ENCODE peak calls at places on chromosomes 1 and 21, in six cellular contexts. Z is IMR-90, O is mesendoderm, Y is H9, E is H1, T is mesenchymal stem cell. G is an unnamed sample.

GRCh38 chr1:178055779-178056471 is 38.0 kb upstream of the RASAL2 start:
- DNase-seq in O (peak; percentile 37), Y (no peak), Z (peak; percentile 25), T (peak; percentile 63), E (no peak), G (no peak)

GRCh38 chr1:54274881-54275280 is 74.9 kb downstream of the MRPL37 start:
- DNase-seq in E (no peak), T (no peak), O (no peak), Z (no peak), Y (no peak), G (no peak)

GRCh38 chr1:106677181-106677580 is 379.3 kb upstream of the PRMT6 start:
- DNase-seq in Y (no peak), T (no peak), Z (no peak), O (no peak), E (no peak), G (no peak)

GRCh38 chr1:201461783-201462441 is 7.1 kb downstream of the PHLDA3 start:
- DNase-seq in E (no peak), O (no peak), Z (peak; percentile 99), T (peak; percentile 99), Y (no peak), G (no peak)

GRCh38 chr1:94755675-94756074 is 64.5 kb upstream of the SLC44A3 start:
- DNase-seq in T (peak; percentile 97), E (no peak), Z (peak; percentile 99), Y (no peak), O (peak; percentile 88), G (no peak)

GRCh38 chr1:91850708-91851107 is 35.2 kb downstream of the TGFBR3 start:
- DNase-seq in O (no peak), T (no peak), E (no peak), Y (no peak), Z (no peak), G (no peak)

GRCh38 chr1:153599847-153600246 is 13.1 kb downstream of the S100A16 start:
- DNase-seq in O (no peak), E (no peak), Z (no peak), T (no peak), Y (no peak), G (no peak)

GRCh38 chr1:64842244-64842643 is 97.4 kb downstream of the RAVER2 start:
- DNase-seq in E (no peak), O (no peak), Y (no peak), Z (no peak), T (no peak), G (no peak)

GRCh38 chr1:1577367-1578011 is 2.8 kb upstream of the SSU72 start:
- DNase-seq in E (no peak), T (no peak), Y (no peak), Z (no peak), O (no peak), G (no peak)

GRCh38 chr1:230754831-230755230 is 7.6 kb downstream of the CAPN9 start:
- DNase-seq in E (no peak), O (no peak), Z (peak; percentile 66), Y (no peak), T (peak; percentile 68), G (no peak)

GRCh38 chr1:43225168-43225567 is 44.6 kb upstream of the TMEM125 start:
- DNase-seq in Y (no peak), E (no peak), O (no peak), Z (no peak), T (peak; percentile 38), G (no peak)

GRCh38 chr21:34037446-34037845 is 35.9 kb upstream of the MRPS6 start:
- DNase-seq in O (no peak), T (peak; percentile 42), Z (peak; percentile 75), Y (no peak), E (no peak), G (no peak)

GRCh38 chr1:157626099-157626498 is 28.2 kb upstream of the FCRL4 start:
- DNase-seq in E (peak; percentile 21), Z (no peak), Y (peak; percentile 70), T (no peak), O (peak; percentile 85), G (no peak)

GRCh38 chr1:151502859-151503509 is 8.2 kb upstream of the CGN start:
- DNase-seq in T (no peak), O (no peak), E (no peak), Z (no peak), Y (no peak), G (no peak)

GRCh38 chr1:27571439-27572018 is 32.4 kb downstream of the AHDC1 start:
- DNase-seq in O (peak; percentile 78), E (no peak), Z (no peak), Y (no peak), T (peak; percentile 45), G (no peak)
- H4K8ac ChIP-seq in O (no peak overlapping the region), E (no peak overlapping the region), Z (no peak overlapping the region), Y (no peak overlapping the region), T (peak overlapping the region; percentile 73), G (no peak overlapping the region)

GRCh38 chr21:35428489-35428888 is 379.4 kb upstream of the RUNX1 start:
- DNase-seq in Z (no peak), Y (no peak), T (peak; percentile 47), E (no peak), O (peak; percentile 94), G (no peak)
- H4K8ac ChIP-seq in Z (no peak overlapping the region), Y (no peak overlapping the region), T (no peak overlapping the region), E (no peak overlapping the region), O (no peak overlapping the region), G (no peak overlapping the region)

DNA sequence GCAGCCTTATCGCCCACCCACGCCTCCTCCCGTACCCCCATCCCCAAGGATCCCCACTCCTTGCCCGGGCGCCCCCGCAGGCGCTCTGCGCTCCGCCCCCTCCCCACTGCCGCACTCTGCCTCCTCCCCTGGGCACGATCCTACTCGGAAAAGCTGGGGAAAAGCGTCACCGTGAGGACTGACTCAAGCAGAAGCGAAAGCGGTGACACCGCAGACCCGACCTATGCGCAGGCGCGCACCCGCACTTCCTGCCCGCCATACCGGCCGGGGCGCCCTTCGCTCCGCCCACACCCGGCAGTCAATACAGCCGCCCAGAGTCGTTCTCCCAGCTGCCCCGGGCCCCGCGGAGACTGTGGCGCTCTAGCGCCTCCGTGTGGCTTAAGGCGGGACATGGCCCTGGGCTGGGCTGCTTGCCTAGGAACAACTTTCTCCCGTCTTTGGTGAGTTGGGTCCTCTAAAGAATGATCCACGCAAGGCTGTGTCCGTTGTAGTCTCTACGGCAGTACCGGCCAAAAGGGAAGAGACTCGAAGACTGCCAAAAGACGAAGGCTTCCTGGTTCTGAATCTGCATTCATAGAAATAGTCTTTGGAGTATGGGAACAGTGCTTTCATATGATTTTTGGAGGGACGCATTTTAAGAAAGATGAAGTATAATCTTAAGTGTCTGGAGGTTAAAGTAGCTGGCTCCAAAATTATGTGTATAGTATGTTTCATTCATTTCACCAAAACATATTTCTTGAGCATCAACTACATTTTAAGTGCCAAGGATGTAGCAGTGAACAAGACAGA is at the start of gene OMA1:
- DNase-seq in O (peak; percentile 98), T (peak; percentile 97), Z (peak; percentile 98), Y (peak; percentile 99), E (peak; percentile 94), G (peak; percentile 95)
- H4K8ac ChIP-seq in O (no peak within 1 kb of the TSS), T (peak within 1 kb of the TSS; percentile 85), Z (peak within 1 kb of the TSS; percentile 91), Y (no peak within 1 kb of the TSS), E (peak within 1 kb of the TSS; percentile 43), G (no peak within 1 kb of the TSS)

DNA sequence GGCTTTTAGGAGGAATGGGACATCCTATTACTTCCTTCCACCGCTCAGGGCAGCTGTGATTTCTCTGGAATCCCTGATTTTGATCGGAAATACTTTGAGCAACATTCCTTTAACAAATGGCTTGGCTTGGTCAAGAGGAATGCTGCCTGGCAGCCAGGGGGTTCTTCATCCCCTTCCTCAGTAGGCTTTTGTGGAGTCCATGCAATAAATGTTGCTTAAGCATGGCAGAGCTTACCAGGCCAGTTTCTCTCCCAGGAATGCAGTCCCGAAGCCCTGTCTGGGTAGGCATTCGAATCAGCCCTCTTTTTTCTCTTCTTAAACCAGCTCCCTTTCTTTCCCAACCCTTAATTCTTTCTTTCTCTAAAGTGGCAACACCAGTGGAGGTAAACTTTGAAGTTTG is 177.1 kb upstream of the KIAA0040 start:
- DNase-seq in T (no peak), Z (no peak), E (no peak), O (peak; percentile 43), Y (no peak), G (no peak)
- H4K8ac ChIP-seq in T (no peak overlapping the region), Z (no peak overlapping the region), E (no peak overlapping the region), O (no peak overlapping the region), Y (no peak overlapping the region), G (no peak overlapping the region)

DNA sequence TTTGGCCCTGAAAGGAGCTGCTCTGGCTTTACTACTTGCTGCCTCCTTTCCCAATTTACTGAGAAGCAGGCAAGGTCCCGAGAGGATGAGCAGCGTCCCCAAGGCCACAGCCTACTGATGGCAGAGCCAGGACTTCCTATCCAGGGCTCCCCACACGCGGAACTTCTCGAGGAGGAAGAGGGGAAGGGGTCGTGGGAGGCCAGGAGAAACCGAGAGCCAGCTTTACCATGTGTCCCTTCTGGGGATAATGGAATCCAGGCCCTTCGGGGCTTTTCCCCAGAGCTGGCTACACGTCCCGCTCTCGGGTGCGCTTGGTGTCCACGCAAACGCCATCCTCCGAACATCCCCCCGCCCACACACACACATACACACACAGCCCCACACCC is 4.3 kb upstream of the CCN1 start:
- DNase-seq in O (no peak), E (no peak), Z (no peak), T (peak; percentile 88), Y (peak; percentile 38), G (no peak)
- H4K8ac ChIP-seq in O (no peak overlapping the region), E (peak overlapping the region; percentile 94), Z (peak overlapping the region; percentile 98), T (peak overlapping the region; percentile 97), Y (no peak overlapping the region), G (no peak overlapping the region)